ENCODE peak calls at places on chromosomes 11 and 22, in nine cellular contexts. J, P, E, R, Y, V, A, M and N are unnamed samples.

GRCh38 chr11:129249351-129249750 is 57.2 kb upstream of the ARHGAP32 start:
- DNase-seq in J (peak), P (peak), E (no peak), R (peak), Y (no peak), V (peak), A (peak), M (no peak), N (peak)

GRCh38 chr11:122032317-122032716 is 83.7 kb downstream of the BLID start:
- DNase-seq in J (peak), P (no peak), E (no peak), R (no peak), Y (no peak), V (no peak), A (no peak), M (no peak), N (peak)

GRCh38 chr11:8338138-8338537 is 74.5 kb upstream of the LMO1 start:
- DNase-seq in J (no peak), P (peak), E (peak), R (peak), Y (no peak), V (peak), A (no peak), M (no peak), N (peak)

GRCh38 chr22:50531546-50532352 is 1.9 kb upstream of the TYMP start:
- DNase-seq in J (no peak), P (peak), E (peak), R (peak), Y (no peak), V (peak), A (peak), M (no peak), N (peak)

GRCh38 chr11:100791103-100791502 is 104.0 kb downstream of the ARHGAP42 start:
- DNase-seq in J (no peak), P (no peak), E (no peak), R (no peak), Y (no peak), V (no peak), A (no peak), M (no peak), N (no peak)

GRCh38 chr11:128981254-128981653 is 38.6 kb upstream of the TP53AIP1 start:
- DNase-seq in J (no peak), P (no peak), E (no peak), R (no peak), Y (no peak), V (peak), A (peak), M (no peak), N (no peak)

GRCh38 chr11:5910521-5910920 is 17.5 kb downstream of the OR52E5 start:
- DNase-seq in J (no peak), P (no peak), E (no peak), R (no peak), Y (no peak), V (no peak), A (no peak), M (no peak), N (no peak)

GRCh38 chr11:75147875-75148263 is 3.0 kb upstream of the SLCO2B1 start:
- DNase-seq in J (no peak), P (no peak), E (peak), R (no peak), Y (no peak), V (no peak), A (no peak), M (no peak), N (no peak)

GRCh38 chr11:21411597-21411996 is 742.2 kb downstream of the NELL1 start:
- DNase-seq in J (no peak), P (no peak), E (no peak), R (no peak), Y (no peak), V (no peak), A (peak), M (no peak), N (no peak)

GRCh38 chr11:61534025-61534900 is 25.7 kb downstream of the LRRC10B start:
- DNase-seq in J (no peak), P (no peak), E (no peak), R (no peak), Y (no peak), V (no peak), A (no peak), M (no peak), N (no peak)

GRCh38 chr22:23215294-23216204 is 35.2 kb downstream of the BCR start:
- DNase-seq in J (peak), P (no peak), E (peak), R (no peak), Y (no peak), V (peak), A (peak), M (no peak), N (peak)

GRCh38 chr11:125245299-125245698 is 80.7 kb downstream of the PKNOX2 start:
- DNase-seq in J (no peak), P (no peak), E (no peak), R (peak), Y (no peak), V (no peak), A (no peak), M (no peak), N (no peak)

GRCh38 chr11:32830413-32830738 is 649 bp downstream of the PRRG4 start:
- DNase-seq in J (no peak), P (no peak), E (peak), R (peak), Y (no peak), V (peak), A (peak), M (no peak), N (peak)

GRCh38 chr11:72988796-72989195 is 153.3 kb downstream of the FCHSD2 start:
- DNase-seq in J (no peak), P (no peak), E (no peak), R (no peak), Y (no peak), V (no peak), A (no peak), M (no peak), N (no peak)

GRCh38 chr11:88535916-88536547 is 198.5 kb upstream of the CTSC start:
- DNase-seq in J (peak), P (no peak), E (no peak), R (peak), Y (no peak), V (peak), A (peak), M (peak), N (peak)

GRCh38 chr22:48718818-48719500 is 1108.7 kb downstream of the BRD1 start:
- DNase-seq in J (no peak), P (no peak), E (no peak), R (no peak), Y (no peak), V (no peak), A (no peak), M (no peak), N (no peak)

GRCh38 chr22:48721394-48721666 is 1106.3 kb downstream of the BRD1 start:
- DNase-seq in J (no peak), P (no peak), E (no peak), R (no peak), Y (no peak), V (no peak), A (no peak), M (no peak), N (no peak)

GRCh38 chr22:48720662-48721393 is 1106.8 kb downstream of the BRD1 start:
- DNase-seq in J (no peak), P (no peak), E (no peak), R (no peak), Y (no peak), V (no peak), A (no peak), M (no peak), N (no peak)

GRCh38 chr22:48717883-48718817 is 1109.5 kb downstream of the BRD1 start:
- DNase-seq in J (no peak), P (no peak), E (no peak), R (no peak), Y (no peak), V (no peak), A (no peak), M (no peak), N (no peak)

GRCh38 chr22:48719978-48720661 is 1107.6 kb downstream of the BRD1 start:
- DNase-seq in J (no peak), P (no peak), E (no peak), R (no peak), Y (no peak), V (no peak), A (no peak), M (no peak), N (no peak)
- TF ChIP-seq CTCF in J (no peak), P (no peak), E (no peak), R (no peak), Y (no peak), V (no peak), A (no peak), M (no peak), N (no peak)

DNA sequence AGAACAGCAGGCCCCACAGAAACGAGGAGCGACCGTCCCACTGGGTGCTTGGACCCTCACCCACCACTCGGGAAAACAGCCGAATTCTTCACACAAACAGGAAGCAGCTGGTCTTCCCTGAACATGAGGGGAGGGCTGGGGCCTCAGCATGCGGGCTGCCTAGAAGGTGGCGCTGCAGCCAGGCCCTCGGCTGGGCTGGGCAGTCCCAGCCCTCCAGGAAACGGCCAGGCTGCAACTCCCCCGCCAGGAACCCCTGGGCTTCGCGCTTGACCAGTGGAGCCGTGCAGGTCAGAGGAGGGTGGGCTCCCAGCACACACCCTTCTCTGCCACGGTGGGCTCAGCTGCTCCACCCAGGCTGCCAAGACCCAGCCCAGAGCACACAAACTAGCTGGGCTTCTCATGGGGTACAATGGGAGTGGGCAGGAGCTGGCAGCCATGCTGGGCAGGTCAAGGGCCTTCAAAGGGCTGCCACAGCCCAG is 29.6 kb downstream of the IGF2 start:
- DNase-seq in J (no peak), P (no peak), E (peak), R (peak), Y (no peak), V (no peak), A (no peak), M (no peak), N (no peak)
- TF ChIP-seq CTCF in J (no peak), P (peak), E (no peak), R (peak), Y (no peak), V (no peak), A (no peak), M (no peak), N (no peak)

GRCh38 chr11:114774599-114775365 is 96.5 kb downstream of the NXPE2 start:
- DNase-seq in J (no peak), P (no peak), E (no peak), R (peak), Y (no peak), V (peak), A (peak), M (no peak), N (no peak)
- TF ChIP-seq CTCF in J (peak), P (peak), E (peak), R (peak), Y (no peak), V (peak), A (peak), M (peak), N (peak)

DNA sequence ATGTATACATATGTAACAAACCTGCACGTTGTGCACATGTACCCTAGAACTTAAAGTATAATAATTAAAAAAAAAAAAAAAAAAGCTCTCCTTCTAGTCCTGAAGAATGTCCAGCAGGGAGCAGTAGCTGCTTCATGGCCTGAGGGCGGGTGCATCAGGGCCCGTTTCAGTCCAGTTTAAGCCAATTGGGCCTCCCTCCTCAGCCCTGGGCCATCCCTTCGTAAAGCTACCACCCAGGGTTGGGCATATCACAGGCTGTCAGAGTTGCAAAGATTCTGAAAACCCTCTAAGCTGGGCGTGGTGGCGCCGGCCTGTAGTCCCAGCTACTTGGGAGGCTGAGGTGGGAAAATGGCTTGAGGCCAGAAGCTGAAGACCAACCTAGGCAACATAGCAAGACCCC is 5.4 kb downstream of the TMPRSS13 start:
- DNase-seq in J (no peak), P (no peak), E (peak), R (peak), Y (no peak), V (no peak), A (no peak), M (no peak), N (no peak)
- TF ChIP-seq CTCF in J (no peak), P (no peak), E (no peak), R (peak), Y (no peak), V (no peak), A (no peak), M (no peak), N (no peak)

GRCh38 chr11:95264881-95265280 is 33.9 kb upstream of the SESN3 start:
- DNase-seq in J (no peak), P (no peak), E (no peak), R (no peak), Y (no peak), V (no peak), A (no peak), M (no peak), N (no peak)
- TF ChIP-seq CTCF in J (no peak), P (no peak), E (no peak), R (no peak), Y (no peak), V (no peak), A (no peak), M (no peak), N (no peak)

DNA sequence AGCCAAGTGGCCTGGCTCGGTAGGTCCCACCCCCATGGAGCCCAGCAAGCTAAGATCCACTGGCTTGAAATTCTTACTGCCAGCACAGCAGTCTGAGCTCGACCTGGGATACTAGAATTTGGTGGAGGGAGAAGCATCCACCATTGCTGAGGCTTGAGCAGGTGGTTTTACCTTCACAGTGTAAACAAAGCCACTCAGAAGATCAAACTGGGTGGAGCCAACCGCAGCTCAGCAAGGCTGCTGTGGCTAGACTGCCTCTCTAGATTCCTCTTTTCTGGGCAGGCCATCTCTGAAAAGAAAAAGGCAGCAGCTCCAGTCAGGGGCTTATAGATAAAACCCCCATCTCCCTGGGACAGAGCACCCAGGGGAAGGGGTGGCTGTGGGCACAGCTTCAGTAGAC is 22.3 kb upstream of the OR5B21 start:
- DNase-seq in J (no peak), P (no peak), E (no peak), R (no peak), Y (no peak), V (no peak), A (no peak), M (no peak), N (no peak)
- TF ChIP-seq CTCF in J (no peak), P (no peak), E (no peak), R (no peak), Y (no peak), V (no peak), A (no peak), M (no peak), N (no peak)

DNA sequence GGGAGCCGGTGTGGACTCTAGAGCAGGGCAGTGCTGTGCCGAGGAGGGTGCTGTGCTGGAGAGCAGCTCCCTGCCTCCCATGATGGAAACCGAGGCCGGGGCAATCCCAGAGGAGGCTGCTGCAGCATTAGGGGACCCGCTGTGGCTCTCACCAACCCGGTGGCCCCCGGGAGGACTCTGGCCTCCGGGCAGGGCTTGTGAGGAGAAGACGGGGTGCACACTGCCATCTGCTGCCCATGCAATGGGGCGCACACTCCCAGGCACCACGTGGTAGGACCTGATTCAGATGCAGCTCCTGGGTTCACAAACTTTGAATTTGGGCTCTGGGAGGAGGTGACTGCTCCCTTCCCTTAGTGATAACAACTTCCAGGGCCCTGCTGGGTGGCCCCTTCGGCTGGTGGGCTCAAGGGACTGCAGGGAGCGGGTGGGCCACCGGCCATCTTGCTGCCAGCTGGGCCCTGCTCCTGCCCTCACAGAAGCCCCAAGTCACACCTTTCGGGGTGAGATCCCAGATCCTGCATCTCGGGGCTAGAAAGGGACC is 93.8 kb upstream of the FGF3 start:
- DNase-seq in J (no peak), P (no peak), E (peak), R (peak), Y (no peak), V (peak), A (peak), M (no peak), N (peak)
- TF ChIP-seq CTCF in J (no peak), P (peak), E (peak), R (peak), Y (no peak), V (peak), A (peak), M (peak), N (peak)

DNA sequence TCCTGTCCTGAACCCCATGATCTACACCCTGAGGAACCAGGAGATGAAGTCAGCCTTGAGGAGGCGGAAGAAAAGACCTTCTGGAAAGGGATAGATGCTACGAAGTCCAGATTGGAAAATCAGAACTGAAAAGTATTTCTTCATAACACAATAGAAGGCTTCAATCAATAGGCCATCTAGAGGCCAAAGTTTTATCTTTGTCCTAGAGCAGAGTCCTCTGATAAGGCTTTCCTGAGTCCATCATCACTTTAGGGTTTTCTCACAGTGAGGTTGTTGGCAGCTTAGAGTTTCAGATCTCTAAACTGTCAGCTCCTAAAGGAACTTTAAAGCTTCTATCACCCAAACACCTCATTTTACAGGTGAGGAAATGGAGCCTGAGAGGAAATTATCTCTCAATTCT is 21.3 kb downstream of the OR4D9 start:
- DNase-seq in J (no peak), P (no peak), E (no peak), R (no peak), Y (no peak), V (no peak), A (no peak), M (no peak), N (no peak)
- TF ChIP-seq CTCF in J (no peak), P (no peak), E (no peak), R (no peak), Y (no peak), V (no peak), A (no peak), M (no peak), N (no peak)

GRCh38 chr22:20567993-20568417 is 60.6 kb downstream of the MED15 start:
- DNase-seq in J (peak), P (peak), E (no peak), R (peak), Y (no peak), V (peak), A (no peak), M (no peak), N (peak)
- TF ChIP-seq CTCF in J (peak), P (peak), E (peak), R (peak), Y (no peak), V (peak), A (peak), M (peak), N (peak)